ENCODE peak calls at places on chromosomes 12 and 14, in four cellular contexts. One of them, this sample, is unnamed.

GRCh38 chr14:54730156-54730961 is 163.4 kb downstream of the SAMD4A start:
- DNase-seq in omental fat pad: no peak
- DNase-seq in psoas muscle: no peak
- DNase-seq in Calu3: no peak
- DNase-seq in this sample: no peak

GRCh38 chr14:80468331-80469122 is 257.2 kb upstream of the DIO2 start:
- DNase-seq in omental fat pad: no peak
- DNase-seq in psoas muscle: no peak
- DNase-seq in Calu3: no peak
- DNase-seq in this sample: no peak

GRCh38 chr14:42855159-42855558 is 1248.5 kb downstream of the LRFN5 start:
- DNase-seq in omental fat pad: no peak
- DNase-seq in psoas muscle: no peak
- DNase-seq in Calu3: no peak
- DNase-seq in this sample: no peak

GRCh38 chr12:67649165-67650126 is 901 bp downstream of the DYRK2 start:
- DNase-seq in omental fat pad: no peak
- DNase-seq in psoas muscle: peak; percentile 69
- DNase-seq in Calu3: peak; percentile 39
- DNase-seq in this sample: peak; percentile 26

GRCh38 chr14:81400852-81401251 is 728 bp upstream of the STON2 start:
- DNase-seq in omental fat pad: peak; percentile 57
- DNase-seq in psoas muscle: peak; percentile 85
- DNase-seq in Calu3: peak; percentile 57
- DNase-seq in this sample: no peak

GRCh38 chr14:37466623-37467088 is 128.4 kb downstream of the FOXA1 start:
- DNase-seq in Calu3: peak; percentile 29
- DNase-seq in omental fat pad: no peak
- DNase-seq in psoas muscle: no peak
- DNase-seq in this sample: no peak

GRCh38 chr14:90168425-90169105 is 87.8 kb upstream of the PSMC1 start:
- DNase-seq in omental fat pad: no peak
- DNase-seq in psoas muscle: no peak
- DNase-seq in Calu3: no peak
- DNase-seq in this sample: no peak

GRCh38 chr14:29216774-29217232 is 450.2 kb downstream of the FOXG1 start:
- DNase-seq in Calu3: no peak
- DNase-seq in psoas muscle: no peak
- DNase-seq in omental fat pad: no peak
- DNase-seq in this sample: no peak

GRCh38 chr12:115380509-115381120 is 696.6 kb upstream of the TBX3 start:
- DNase-seq in Calu3: no peak
- DNase-seq in omental fat pad: no peak
- DNase-seq in psoas muscle: no peak
- DNase-seq in this sample: no peak

GRCh38 chr12:24473097-24473496 is 475.8 kb downstream of the BCAT1 start:
- DNase-seq in Calu3: no peak
- DNase-seq in omental fat pad: no peak
- DNase-seq in psoas muscle: no peak
- DNase-seq in this sample: no peak

GRCh38 chr12:28930704-28931103 is 218.4 kb upstream of the FAR2 start:
- DNase-seq in psoas muscle: no peak
- DNase-seq in omental fat pad: no peak
- DNase-seq in Calu3: no peak
- DNase-seq in this sample: no peak

GRCh38 chr12:39467432-39467870 is 24.5 kb upstream of the KIF21A start:
- DNase-seq in psoas muscle: no peak
- DNase-seq in Calu3: no peak
- DNase-seq in omental fat pad: no peak
- DNase-seq in this sample: no peak

GRCh38 chr14:64636208-64636979 is 67.8 kb upstream of the PLEKHG3 start:
- DNase-seq in Calu3: peak; percentile 70
- DNase-seq in omental fat pad: no peak
- DNase-seq in psoas muscle: peak; percentile 77
- DNase-seq in this sample: peak; percentile 83

GRCh38 chr12:48078901-48079300 is 27.0 kb downstream of the SENP1 start:
- DNase-seq in Calu3: no peak
- DNase-seq in omental fat pad: no peak
- DNase-seq in psoas muscle: no peak
- DNase-seq in this sample: no peak

GRCh38 chr14:70441641-70442040 is 10.3 kb upstream of the ADAM21 start:
- DNase-seq in psoas muscle: no peak
- DNase-seq in Calu3: no peak
- DNase-seq in omental fat pad: no peak
- DNase-seq in this sample: no peak

GRCh38 chr12:22414742-22415141 is 80.2 kb upstream of the ST8SIA1 start:
- DNase-seq in psoas muscle: no peak
- DNase-seq in Calu3: no peak
- DNase-seq in omental fat pad: no peak
- DNase-seq in this sample: no peak

GRCh38 chr12:867905-868304 is 81.6 kb downstream of the RAD52 start:
- DNase-seq in Calu3: no peak
- DNase-seq in psoas muscle: no peak
- DNase-seq in omental fat pad: no peak
- DNase-seq in this sample: no peak

GRCh38 chr12:868722-869121 is 80.8 kb downstream of the RAD52 start:
- DNase-seq in psoas muscle: no peak
- DNase-seq in omental fat pad: no peak
- DNase-seq in Calu3: no peak
- DNase-seq in this sample: no peak

GRCh38 chr12:865614-866013 is 83.9 kb downstream of the RAD52 start:
- DNase-seq in omental fat pad: no peak
- DNase-seq in psoas muscle: no peak
- DNase-seq in Calu3: no peak
- DNase-seq in this sample: no peak

GRCh38 chr12:873954-874353 is 75.5 kb downstream of the RAD52 start:
- DNase-seq in psoas muscle: no peak
- DNase-seq in Calu3: no peak
- DNase-seq in omental fat pad: no peak
- DNase-seq in this sample: no peak

GRCh38 chr12:870378-870777 is 79.1 kb downstream of the RAD52 start:
- DNase-seq in omental fat pad: no peak
- DNase-seq in psoas muscle: no peak
- DNase-seq in Calu3: no peak
- DNase-seq in this sample: no peak
- TF ChIP-seq CTCF in omental fat pad: no peak
- TF ChIP-seq CTCF in psoas muscle: no peak
- TF ChIP-seq CTCF in Calu3: no peak
- TF ChIP-seq CTCF in this sample: no peak

DNA sequence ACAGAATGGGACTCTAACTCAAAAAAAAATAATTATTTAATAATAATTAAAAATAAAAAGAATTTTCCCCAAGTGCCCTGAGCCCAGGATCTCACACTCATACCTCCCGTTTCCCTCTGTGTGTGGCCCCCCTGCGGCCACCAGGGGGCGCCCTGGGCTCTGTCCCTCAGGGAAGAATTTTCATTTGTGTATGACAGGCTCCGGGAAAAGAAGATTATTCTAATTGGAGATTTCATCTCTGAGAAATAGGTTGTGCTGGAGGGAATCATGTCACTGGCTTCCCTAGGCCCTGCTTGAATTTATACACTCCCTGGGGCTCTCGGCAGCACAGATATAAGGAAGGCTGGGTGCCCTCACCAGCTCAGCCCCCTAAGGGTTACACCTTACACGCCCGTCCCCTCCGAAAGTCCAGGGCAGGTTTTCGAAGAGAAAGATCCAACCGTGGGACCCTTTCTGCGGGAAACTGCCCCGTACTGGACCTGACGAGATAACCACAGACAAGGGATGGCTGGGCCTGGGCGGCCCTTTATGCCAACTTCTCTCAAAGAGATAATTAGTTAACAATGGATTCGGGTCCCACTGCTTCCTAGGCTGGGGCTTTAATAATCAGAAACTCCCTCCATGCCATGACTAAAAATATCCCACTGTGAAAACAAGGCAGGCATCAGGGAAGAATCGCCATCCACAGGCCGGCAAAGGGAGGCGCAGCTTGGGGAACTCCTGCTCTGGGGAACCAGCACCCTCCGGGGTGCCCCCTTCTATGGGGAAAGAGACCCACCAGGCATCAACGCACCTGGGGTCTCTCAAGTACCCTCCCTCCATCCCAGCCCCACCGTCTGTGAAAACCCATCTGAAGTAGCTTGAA is 80.7 kb downstream of the KDM2B start:
- DNase-seq in omental fat pad: peak; percentile 64
- DNase-seq in psoas muscle: peak; percentile 87
- DNase-seq in Calu3: peak; percentile 85
- DNase-seq in this sample: peak; percentile 90
- TF ChIP-seq CTCF in omental fat pad: peak; percentile 33
- TF ChIP-seq CTCF in psoas muscle: peak; percentile 99
- TF ChIP-seq CTCF in Calu3: peak; percentile 94
- TF ChIP-seq CTCF in this sample: peak; percentile 91

DNA sequence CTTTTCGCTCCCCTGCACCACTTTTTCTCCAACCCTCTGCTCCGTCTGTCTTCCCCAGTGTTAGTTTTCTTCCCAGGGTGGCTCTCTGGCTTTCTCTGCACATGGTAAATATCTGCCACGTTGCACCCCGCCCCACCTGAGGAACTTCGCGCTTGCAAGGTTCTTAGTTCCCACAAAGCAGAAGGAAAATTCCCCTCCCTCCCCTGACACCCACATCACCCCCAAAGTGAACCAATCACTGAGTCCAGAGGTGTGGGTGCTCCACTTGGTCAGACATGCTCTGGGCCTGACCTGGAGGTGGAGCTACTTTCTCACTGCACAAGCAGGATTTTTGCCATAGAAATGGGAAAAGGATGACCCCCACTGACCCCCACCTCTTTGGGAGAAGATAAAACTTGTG is 415.0 kb downstream of the FUT8 start:
- DNase-seq in psoas muscle: no peak
- DNase-seq in Calu3: no peak
- DNase-seq in omental fat pad: no peak
- DNase-seq in this sample: no peak
- TF ChIP-seq CTCF in psoas muscle: no peak
- TF ChIP-seq CTCF in Calu3: no peak
- TF ChIP-seq CTCF in omental fat pad: no peak
- TF ChIP-seq CTCF in this sample: no peak

GRCh38 chr12:78584695-78585094 is 279.9 kb upstream of the SYT1 start:
- DNase-seq in psoas muscle: no peak
- DNase-seq in Calu3: peak; percentile 43
- DNase-seq in omental fat pad: no peak
- DNase-seq in this sample: no peak
- TF ChIP-seq CTCF in psoas muscle: no peak
- TF ChIP-seq CTCF in Calu3: peak; percentile 50
- TF ChIP-seq CTCF in omental fat pad: no peak
- TF ChIP-seq CTCF in this sample: no peak

DNA sequence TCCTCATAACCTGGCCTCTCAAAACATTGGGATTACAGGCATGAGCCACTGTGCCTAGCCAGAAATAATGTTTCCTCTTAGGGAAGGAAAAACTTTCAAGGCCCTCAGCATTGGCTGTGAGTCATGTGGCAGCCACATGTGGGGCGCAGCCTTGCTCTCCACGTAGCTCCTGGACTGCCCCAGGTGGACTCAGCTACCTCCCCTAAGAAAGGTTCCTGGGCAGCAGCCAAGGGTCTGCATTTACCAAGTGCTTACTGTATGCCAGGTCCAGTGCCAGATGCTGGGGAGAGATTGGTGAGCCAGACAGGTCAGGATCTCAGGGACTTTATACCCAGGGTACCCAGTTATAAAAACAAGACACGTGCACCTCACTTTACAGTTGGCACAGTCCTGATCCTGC is 3.7 kb upstream of the TRPV4 start:
- DNase-seq in psoas muscle: no peak
- DNase-seq in omental fat pad: no peak
- DNase-seq in Calu3: peak; percentile 53
- DNase-seq in this sample: no peak
- TF ChIP-seq CTCF in psoas muscle: no peak
- TF ChIP-seq CTCF in omental fat pad: no peak
- TF ChIP-seq CTCF in Calu3: no peak
- TF ChIP-seq CTCF in this sample: no peak

GRCh38 chr12:96327346-96327745 is 72.9 kb downstream of the CDK17 start:
- DNase-seq in psoas muscle: no peak
- DNase-seq in Calu3: no peak
- DNase-seq in omental fat pad: no peak
- DNase-seq in this sample: no peak

GRCh38 chr12:96326628-96327227 is 73.5 kb downstream of the CDK17 start:
- DNase-seq in Calu3: no peak
- DNase-seq in omental fat pad: no peak
- DNase-seq in psoas muscle: no peak
- DNase-seq in this sample: no peak

GRCh38 chr12:96329018-96329417 is 71.2 kb downstream of the CDK17 start:
- DNase-seq in omental fat pad: no peak
- DNase-seq in psoas muscle: no peak
- DNase-seq in Calu3: no peak
- DNase-seq in this sample: no peak

GRCh38 chr12:96329545-96329944 is 70.7 kb downstream of the CDK17 start:
- DNase-seq in omental fat pad: no peak
- DNase-seq in psoas muscle: no peak
- DNase-seq in Calu3: no peak
- DNase-seq in this sample: no peak

DNA sequence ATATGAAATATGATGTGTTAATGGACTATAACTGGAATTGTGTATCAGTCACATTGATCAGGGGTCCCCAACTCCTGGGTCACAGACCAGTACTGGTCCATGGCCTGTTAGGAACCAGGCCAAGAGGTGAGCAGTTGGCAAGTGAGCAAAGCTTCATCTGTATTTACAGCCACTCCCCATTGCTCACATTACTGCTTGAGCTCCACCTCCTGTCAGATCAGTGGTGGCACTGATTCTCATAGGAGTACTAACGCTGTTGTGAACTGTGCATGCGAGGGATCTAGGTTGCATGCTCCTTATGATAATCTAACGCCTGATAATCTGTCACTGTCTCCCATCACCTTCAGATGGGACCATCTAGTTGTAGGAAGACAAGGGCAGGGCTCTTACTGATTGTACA is 72.3 kb downstream of the CDK17 start:
- DNase-seq in psoas muscle: no peak
- DNase-seq in omental fat pad: no peak
- DNase-seq in Calu3: no peak
- DNase-seq in this sample: no peak
- TF ChIP-seq CTCF in psoas muscle: no peak
- TF ChIP-seq CTCF in omental fat pad: no peak
- TF ChIP-seq CTCF in Calu3: no peak
- TF ChIP-seq CTCF in this sample: no peak

GRCh38 chr14:103887557-103888115 is 40.3 kb upstream of the PPP1R13B start:
- DNase-seq in Calu3: no peak
- DNase-seq in psoas muscle: no peak
- DNase-seq in omental fat pad: no peak
- DNase-seq in this sample: no peak

GRCh38 chr14:103885509-103885932 is 38.1 kb upstream of the PPP1R13B start:
- DNase-seq in psoas muscle: no peak
- DNase-seq in omental fat pad: no peak
- DNase-seq in Calu3: no peak
- DNase-seq in this sample: no peak

GRCh38 chr14:103887170-103887501 is 39.8 kb upstream of the PPP1R13B start:
- DNase-seq in Calu3: no peak
- DNase-seq in psoas muscle: no peak
- DNase-seq in omental fat pad: no peak
- DNase-seq in this sample: no peak

GRCh38 chr14:103884854-103885253 is 37.5 kb upstream of the PPP1R13B start:
- DNase-seq in Calu3: no peak
- DNase-seq in omental fat pad: no peak
- DNase-seq in psoas muscle: no peak
- DNase-seq in this sample: no peak

GRCh38 chr14:103886304-103887169 is 39.2 kb upstream of the PPP1R13B start:
- DNase-seq in Calu3: no peak
- DNase-seq in omental fat pad: no peak
- DNase-seq in psoas muscle: no peak
- DNase-seq in this sample: no peak
- TF ChIP-seq CTCF in Calu3: no peak
- TF ChIP-seq CTCF in omental fat pad: no peak
- TF ChIP-seq CTCF in psoas muscle: no peak
- TF ChIP-seq CTCF in this sample: no peak

GRCh38 chr12:106985479-106985878 is 1.5 kb downstream of the MTERF2 start:
- DNase-seq in omental fat pad: no peak
- DNase-seq in Calu3: no peak
- DNase-seq in psoas muscle: no peak
- DNase-seq in this sample: no peak
- TF ChIP-seq CTCF in omental fat pad: no peak
- TF ChIP-seq CTCF in Calu3: no peak
- TF ChIP-seq CTCF in psoas muscle: no peak
- TF ChIP-seq CTCF in this sample: no peak

This sample was measured in mesothelial cell of epicardium.